ENCODE peak calls at places on chromosomes 13 and 19, in four cellular contexts. Q is AG04450, R is cardiac muscle cell, H is brain microvascular endothelial cell. S is an unnamed sample.

GRCh38 chr13:45078003-45078402 is 42.3 kb upstream of the GTF2F2 start:
- DNase-seq in R (no peak), H (no peak), Q (no peak), S (no peak)

GRCh38 chr19:42178791-42179500 is 38.5 kb downstream of the DEDD2 start:
- DNase-seq in H (no peak), R (peak), Q (no peak), S (no peak)

GRCh38 chr13:30341815-30342570 is 34.6 kb upstream of the KATNAL1 start:
- DNase-seq in H (peak), R (peak), Q (peak), S (peak)

GRCh38 chr19:3034194-3034844 is 5.2 kb upstream of the TLE2 start:
- DNase-seq in Q (peak), R (no peak), H (no peak), S (peak)

GRCh38 chr19:42634409-42635232 is 39.9 kb upstream of the CEACAM8 start:
- DNase-seq in H (peak), Q (no peak), R (no peak), S (peak)

GRCh38 chr13:90846956-90847355 is 500.5 kb upstream of the MIR17HG start:
- DNase-seq in R (no peak), Q (no peak), H (no peak), S (no peak)

GRCh38 chr19:29880498-29881081 is 61.4 kb upstream of the URI1 start:
- DNase-seq in R (no peak), H (no peak), Q (no peak), S (no peak)

GRCh38 chr19:11205939-11206570 is 8.7 kb upstream of the KANK2 start:
- DNase-seq in Q (no peak), R (no peak), H (no peak), S (no peak)

GRCh38 chr13:99103536-99103935 is 97.1 kb upstream of the UBAC2 start:
- DNase-seq in Q (no peak), H (no peak), R (peak), S (no peak)

GRCh38 chr19:45200614-45201013 is 22.0 kb downstream of the BLOC1S3 start:
- DNase-seq in R (peak), H (peak), Q (no peak), S (no peak)

GRCh38 chr19:18906605-18907519 is 10.9 kb upstream of the CERS1 start:
- DNase-seq in R (no peak), H (no peak), Q (no peak), S (no peak)

DNA sequence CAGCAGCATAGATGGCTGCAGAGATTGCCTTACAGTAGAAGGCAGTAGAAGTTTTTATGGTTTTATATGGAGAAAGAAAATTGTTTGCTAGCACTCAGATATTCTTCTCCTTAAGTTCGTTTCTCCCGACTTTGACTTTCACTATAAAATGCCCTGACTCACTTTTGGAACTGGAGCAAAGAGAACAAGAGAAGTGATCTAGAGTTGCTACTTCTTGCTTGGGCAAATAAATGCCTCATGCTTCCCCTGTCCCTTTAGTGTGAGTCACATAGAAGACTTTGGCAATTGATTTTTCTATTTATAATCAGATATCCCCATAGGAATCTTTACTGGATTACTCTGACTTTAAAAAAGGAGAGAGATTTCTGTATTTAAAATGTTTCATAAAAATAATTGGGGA is 46.9 kb downstream of the ITGBL1 start:
- DNase-seq in R (no peak), Q (no peak), H (no peak), S (no peak)
- H3K4me3 ChIP-seq in R (no peak), Q (no peak), H (no peak), S (no peak)

GRCh38 chr13:28429685-28430290 is 65.1 kb downstream of the FLT1 start:
- DNase-seq in Q (no peak), R (no peak), H (no peak), S (no peak)

GRCh38 chr13:28421674-28422410 is 73.1 kb downstream of the FLT1 start:
- DNase-seq in H (no peak), R (no peak), Q (no peak), S (no peak)

GRCh38 chr13:28429096-28429495 is 65.8 kb downstream of the FLT1 start:
- DNase-seq in H (no peak), Q (no peak), R (no peak), S (no peak)

GRCh38 chr13:28423010-28423409 is 71.9 kb downstream of the FLT1 start:
- DNase-seq in H (no peak), R (no peak), Q (no peak), S (no peak)

DNA sequence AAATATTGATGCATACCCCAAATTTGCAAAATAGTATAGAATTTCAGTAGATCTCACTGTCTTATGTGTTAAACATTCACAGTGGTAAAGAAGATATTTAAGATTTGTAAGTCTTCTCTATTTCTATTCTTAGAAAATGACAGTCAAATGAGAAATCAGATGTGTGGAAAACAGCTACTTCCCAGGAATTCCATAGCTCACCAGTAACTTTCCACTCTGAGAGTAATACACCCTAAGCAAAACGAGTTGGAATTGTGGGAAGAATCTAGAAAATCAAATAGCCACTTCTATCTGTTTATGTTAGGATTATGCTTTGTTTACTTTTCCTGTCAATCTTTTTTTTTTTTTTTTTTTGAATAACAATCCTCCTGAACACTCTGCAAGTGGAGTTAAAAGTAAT is 69.1 kb downstream of the FLT1 start:
- DNase-seq in H (no peak), R (no peak), Q (no peak), S (no peak)
- H3K27ac ChIP-seq in H (no peak), R (no peak), Q (no peak), S (no peak)

GRCh38 chr13:108494991-108495661 is 134.3 kb upstream of the MYO16 start:
- DNase-seq in R (no peak), H (peak), Q (no peak), S (no peak)
- H3K4me3 ChIP-seq in R (peak), H (peak), Q (no peak), S (peak)

DNA sequence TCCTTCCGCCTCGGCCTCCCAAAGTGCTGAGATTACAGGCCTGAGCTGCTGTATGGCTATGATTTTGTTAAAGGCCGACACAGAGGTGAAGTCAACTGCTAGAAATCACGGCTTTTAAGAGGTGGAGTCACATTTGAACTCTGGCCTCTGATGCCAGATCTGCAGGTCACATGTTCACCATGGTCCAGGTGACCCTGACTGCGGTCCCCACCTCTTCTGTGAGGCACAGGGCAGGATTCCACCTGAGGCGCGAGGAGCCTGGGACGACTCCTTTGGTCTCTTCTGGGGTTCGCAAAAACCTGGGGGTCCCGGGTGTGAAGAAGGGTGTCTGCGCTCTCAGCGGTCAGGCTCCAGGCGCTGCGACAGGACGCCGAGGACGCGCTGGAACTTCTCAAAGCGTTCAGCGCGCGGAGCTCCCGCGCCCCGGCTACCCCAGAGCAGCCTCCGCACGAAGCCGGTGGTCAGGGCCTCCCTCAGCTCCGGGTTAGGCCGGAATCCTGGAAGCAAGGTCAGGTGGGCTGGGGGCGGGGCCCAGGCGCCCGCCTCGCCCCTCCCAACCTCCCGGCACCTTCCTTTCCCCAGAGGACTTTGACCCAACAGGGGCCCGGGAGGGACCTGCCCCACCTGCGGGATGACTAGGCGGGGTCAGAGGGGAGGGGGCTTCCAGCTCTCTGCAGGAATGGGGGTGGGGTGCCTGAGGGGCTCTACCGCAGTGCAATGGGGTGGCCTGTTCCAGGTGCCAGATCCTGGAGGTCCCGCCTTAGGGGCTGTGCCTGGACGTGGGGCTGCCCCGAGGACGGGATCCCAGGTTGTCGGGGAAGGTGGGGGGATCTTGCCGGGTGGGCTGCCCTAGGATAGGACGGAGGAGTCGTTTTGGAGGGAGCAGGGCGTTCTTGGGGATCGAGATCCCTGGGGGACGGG is 13.0 kb downstream of the TRIP10 start:
- DNase-seq in R (peak), H (no peak), Q (no peak), S (peak)
- H3K27ac ChIP-seq in R (no peak), H (no peak), Q (no peak), S (peak)

GRCh38 chr13:32381539-32381938 is 46.4 kb downstream of the N4BP2L1 start:
- DNase-seq in R (peak), Q (no peak), H (peak), S (peak)
- H3K4me3 ChIP-seq in R (no peak), Q (no peak), H (no peak), S (no peak)

DNA sequence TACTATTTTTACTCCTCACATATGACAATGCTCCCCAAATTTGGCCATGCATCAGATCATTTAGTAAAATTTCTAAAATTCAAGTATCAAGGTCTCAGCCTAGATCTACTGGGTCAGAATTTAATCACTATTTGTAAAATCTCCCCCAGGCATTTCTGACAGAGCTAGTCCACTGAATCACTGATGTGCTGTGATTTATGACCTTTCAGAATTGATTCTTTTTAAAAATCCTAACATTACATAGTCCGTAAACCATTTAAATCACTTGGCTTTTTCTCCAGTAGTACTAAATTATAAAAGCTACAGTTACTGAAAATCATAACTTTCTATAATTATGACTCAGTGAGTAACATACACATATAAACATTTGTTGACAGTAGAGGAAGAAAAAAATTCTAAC is 92.8 kb upstream of the RAP2A start:
- DNase-seq in H (no peak), Q (no peak), R (no peak), S (no peak)
- H3K27ac ChIP-seq in H (no peak), Q (no peak), R (peak), S (no peak)

DNA sequence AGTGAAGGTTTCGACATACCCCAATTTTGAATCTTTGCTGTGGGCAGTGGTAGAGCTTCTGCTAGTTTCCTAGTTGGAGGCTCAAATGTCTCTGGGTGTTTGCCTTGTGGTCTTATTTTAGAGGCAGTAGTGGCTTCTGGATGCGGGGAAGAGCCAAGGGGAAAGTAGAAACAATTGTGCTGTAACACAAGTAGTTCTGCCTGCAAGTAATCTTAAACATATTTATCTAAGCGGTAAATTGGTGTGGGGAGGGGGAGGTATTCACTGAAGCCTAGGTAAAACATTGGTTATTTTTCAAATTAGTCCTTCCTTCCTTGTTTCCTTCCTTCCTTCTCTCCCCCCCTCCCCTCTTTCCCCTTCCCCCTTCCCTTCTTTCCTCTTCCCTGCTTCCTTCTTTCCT is at the start of gene PCDH20:
- DNase-seq in H (no peak), Q (no peak), R (peak), S (no peak)
- H3K4me3 ChIP-seq in H (peak), Q (no peak), R (peak), S (peak)

GRCh38 chr19:14507704-14508246 is 10.4 kb downstream of the DNAJB1 start:
- DNase-seq in R (peak), H (peak), Q (no peak), S (no peak)
- H3K27ac ChIP-seq in R (no peak), H (peak), Q (peak), S (no peak)

S was measured in small intestine.